ENCODE peak calls at places on chromosomes 4 and X, in four cellular contexts. Q, L, I and R are unnamed samples.
A peak's percentile ranks its signal among the peaks of the same experiment; 100 is the strongest.

GRCh38 chr4:150209140-150209829 is 131.0 kb downstream of the DCLK2 start:
- DNase-seq in Q (peak; percentile 13), L (peak; percentile 45), I (peak; percentile 51), R (no peak)

GRCh38 chrX:17192111-17192510 is 182.9 kb upstream of the NHS start:
- DNase-seq in Q (no peak), L (no peak), I (no peak), R (no peak)

GRCh38 chr4:52643846-52644245 is 15.3 kb downstream of the USP46 start:
- DNase-seq in Q (no peak), L (peak; percentile 53), I (peak; percentile 71), R (no peak)

GRCh38 chrX:135396109-135396508 is 25.6 kb upstream of the SMIM10L2A start:
- DNase-seq in Q (no peak), L (peak; percentile 7), I (no peak), R (no peak)

GRCh38 chrX:140172401-140172800 is 207.1 kb upstream of the CXorf66 start:
- DNase-seq in Q (no peak), L (no peak), I (no peak), R (no peak)

GRCh38 chr4:53490965-53491622 is 100.2 kb downstream of the LNX1 start:
- DNase-seq in Q (peak; percentile 94), L (peak; percentile 83), I (no peak), R (no peak)

GRCh38 chr4:106993846-106994245 is 42.3 kb downstream of the DKK2 start:
- DNase-seq in Q (no peak), L (no peak), I (no peak), R (no peak)

GRCh38 chr4:89737888-89738287 is 99.1 kb downstream of the SNCA start:
- DNase-seq in Q (peak; percentile 34), L (peak; percentile 29), I (no peak), R (no peak)

GRCh38 chrX:39633293-39633692 is 464.5 kb downstream of the BCOR start:
- DNase-seq in Q (no peak), L (no peak), I (no peak), R (no peak)

GRCh38 chrX:149650162-149650561 is 18.6 kb upstream of the TMEM185A start:
- DNase-seq in Q (no peak), L (no peak), I (no peak), R (no peak)

GRCh38 chr4:56049428-56050212 is 100.9 kb downstream of the CEP135 start:
- DNase-seq in Q (no peak), L (no peak), I (no peak), R (no peak)

GRCh38 chr4:40057540-40058091 is 966 bp downstream of the N4BP2 start:
- DNase-seq in Q (peak; percentile 89), L (peak; percentile 92), I (peak; percentile 75), R (peak; percentile 87)

GRCh38 chr4:129839687-129840086 is 743.7 kb downstream of the C4orf33 start:
- DNase-seq in Q (no peak), L (no peak), I (no peak), R (no peak)

GRCh38 chr4:35559559-35560365 is 684.6 kb downstream of the ARAP2 start:
- DNase-seq in Q (no peak), L (no peak), I (no peak), R (no peak)

GRCh38 chr4:92251711-92252110 is 52.1 kb upstream of the GRID2 start:
- DNase-seq in Q (no peak), L (no peak), I (no peak), R (no peak)

GRCh38 chrX:10496345-10496965 is 123.9 kb downstream of the MID1 start:
- DNase-seq in Q (peak; percentile 63), L (peak; percentile 62), I (no peak), R (no peak)

GRCh38 chr4:124947622-124948265 is 235.2 kb upstream of the ANKRD50 start:
- DNase-seq in Q (no peak), L (no peak), I (no peak), R (no peak)

GRCh38 chr4:159046683-159047082 is 56.2 kb upstream of the RAPGEF2 start:
- DNase-seq in Q (no peak), L (no peak), I (no peak), R (no peak)

GRCh38 chr4:17058506-17058905 is 160.1 kb upstream of the LDB2 start:
- DNase-seq in Q (no peak), L (peak; percentile 77), I (no peak), R (no peak)

GRCh38 chrX:69222103-69223090 is 57.1 kb upstream of the PJA1 start:
- DNase-seq in Q (peak; percentile 4), L (peak; percentile 29), I (peak; percentile 42), R (peak; percentile 90)

GRCh38 chr4:94127707-94128328 is 79.8 kb upstream of the SMARCAD1 start:
- DNase-seq in Q (no peak), L (no peak), I (no peak), R (no peak)

GRCh38 chr4:189092596-189092995 is 848.1 kb upstream of the FRG1 start:
- DNase-seq in Q (no peak), L (no peak), I (no peak), R (no peak)

GRCh38 chr4:150960079-150960478 is 55.0 kb downstream of the LRBA start:
- DNase-seq in Q (peak; percentile 10), L (peak; percentile 21), I (no peak), R (no peak)

GRCh38 chr4:52869656-52870055 is 7.5 kb downstream of the RASL11B start:
- DNase-seq in Q (no peak), L (no peak), I (no peak), R (no peak)

GRCh38 chrX:52078133-52078532 is 9.2 kb upstream of the MAGED4B start:
- DNase-seq in Q (no peak), L (no peak), I (no peak), R (no peak)

GRCh38 chr4:154491731-154492249 is at the start of gene DCHS2:
- DNase-seq in Q (no peak), L (no peak), I (no peak), R (no peak)

GRCh38 chr4:113881256-113881655 is 98.2 kb downstream of the ARSJ start:
- DNase-seq in Q (no peak), L (peak; percentile 14), I (no peak), R (no peak)

GRCh38 chr4:14368391-14368790 is 633.9 kb upstream of the CPEB2 start:
- DNase-seq in Q (no peak), L (no peak), I (no peak), R (no peak)

GRCh38 chr4:8549352-8549931 is 30.8 kb upstream of the GPR78 start:
- DNase-seq in Q (no peak), L (no peak), I (no peak), R (no peak)

GRCh38 chr4:10083861-10084641 is 32.5 kb downstream of the WDR1 start:
- DNase-seq in Q (no peak), L (no peak), I (peak; percentile 22), R (no peak)

GRCh38 chr4:159307929-159308328 is 205.1 kb downstream of the RAPGEF2 start:
- DNase-seq in Q (no peak), L (no peak), I (no peak), R (no peak)

GRCh38 chrX:70554081-70554480 is 109.4 kb downstream of the DLG3 start:
- DNase-seq in Q (no peak), L (peak; percentile 0), I (no peak), R (no peak)

GRCh38 chr4:53686521-53686920 is 95.2 kb upstream of the LNX1 start:
- DNase-seq in Q (no peak), L (no peak), I (no peak), R (no peak)

GRCh38 chrX:997631-998137 is 214.8 kb downstream of the CRLF2 start:
- DNase-seq in Q (no peak), L (no peak), I (no peak), R (no peak)
- TF ChIP-seq CTCF in Q (no peak), L (no peak), I (no peak), R (no peak)

GRCh38 chrX:68177542-68177941 is 255.8 kb downstream of the OPHN1 start:
- DNase-seq in Q (no peak), L (no peak), I (no peak), R (no peak)
- TF ChIP-seq CTCF in Q (no peak), L (no peak), I (no peak), R (no peak)

GRCh38 chr4:80614319-80614718 is 278.8 kb downstream of the CFAP299 start:
- DNase-seq in Q (no peak), L (no peak), I (no peak), R (no peak)

GRCh38 chr4:80615099-80615498 is 279.6 kb downstream of the CFAP299 start:
- DNase-seq in Q (no peak), L (no peak), I (no peak), R (no peak)

GRCh38 chr4:80619070-80619674 is 283.6 kb downstream of the CFAP299 start:
- DNase-seq in Q (no peak), L (no peak), I (no peak), R (no peak)
- TF ChIP-seq CTCF in Q (peak; percentile 44), L (peak; percentile 22), I (no peak), R (peak; percentile 25)

GRCh38 chr4:1604181-1604705 is 79.9 kb downstream of the FAM53A start:
- DNase-seq in Q (no peak), L (no peak), I (no peak), R (no peak)

GRCh38 chr4:1601852-1602525 is 82.1 kb downstream of the FAM53A start:
- DNase-seq in Q (no peak), L (no peak), I (no peak), R (no peak)

GRCh38 chr4:1603413-1604135 is 80.5 kb downstream of the FAM53A start:
- DNase-seq in Q (no peak), L (no peak), I (no peak), R (no peak)

GRCh38 chr4:1602621-1603412 is 81.3 kb downstream of the FAM53A start:
- DNase-seq in Q (no peak), L (no peak), I (no peak), R (no peak)

GRCh38 chr4:1604706-1605205 is 79.4 kb downstream of the FAM53A start:
- DNase-seq in Q (no peak), L (no peak), I (no peak), R (no peak)
- TF ChIP-seq CTCF in Q (no peak), L (no peak), I (no peak), R (no peak)

GRCh38 chrX:150967786-150968185 is 15.3 kb upstream of the HMGB3 start:
- DNase-seq in Q (no peak), L (no peak), I (no peak), R (no peak)
- TF ChIP-seq CTCF in Q (no peak), L (no peak), I (no peak), R (no peak)